ENCODE peak calls at places on chromosome 16, in five cellular contexts. E is H7, B is fibroblast of lung, J is heart right ventricle, O is foreskin fibroblast. I is an unnamed sample.
A peak's percentile ranks its signal among the peaks of the same experiment; 100 is the strongest.

GRCh38 chr16:68668266-68668665 is 23.2 kb downstream of the CDH3 start:
- DNase-seq in E (no peak), J (no peak), B (no peak), O (no peak), I (no peak)

GRCh38 chr16:54059319-54059718 is 227.3 kb downstream of the IRX3 start:
- DNase-seq in O (no peak), E (no peak), B (no peak), J (no peak), I (no peak)

GRCh38 chr16:28326881-28327610 is 34.7 kb downstream of the SBK1 start:
- DNase-seq in B (peak; percentile 36), J (peak; percentile 51), E (peak; percentile 84), O (peak; percentile 29), I (no peak)

GRCh38 chr16:69787883-69788282 is 25.8 kb downstream of the WWP2 start:
- DNase-seq in E (no peak), O (no peak), J (no peak), B (no peak), I (no peak)

GRCh38 chr16:54135361-54136275 is 151.0 kb downstream of the IRX3 start:
- DNase-seq in E (no peak), B (peak; percentile 79), J (no peak), O (peak; percentile 40), I (peak; percentile 40)

GRCh38 chr16:27080870-27081269 is 14.1 kb downstream of the C16orf82 start:
- DNase-seq in E (peak; percentile 64), B (no peak), O (no peak), J (no peak), I (no peak)

GRCh38 chr16:30927789-30928378 is 4.5 kb downstream of the FBXL19 start:
- DNase-seq in E (peak; percentile 98), O (no peak), J (peak; percentile 32), B (peak; percentile 39), I (no peak)

GRCh38 chr16:85017151-85017550 is 5.8 kb upstream of the ZDHHC7 start:
- DNase-seq in E (no peak), J (no peak), B (peak; percentile 72), O (no peak), I (no peak)

GRCh38 chr16:5459863-5460262 is 362.3 kb upstream of the EEF2KMT start:
- DNase-seq in O (no peak), E (no peak), B (no peak), J (no peak), I (no peak)

GRCh38 chr16:84455031-84455430 is 49.4 kb downstream of the MEAK7 start:
- DNase-seq in E (no peak), O (no peak), B (no peak), J (no peak), I (no peak)

GRCh38 chr16:11328172-11329079 is 16.8 kb upstream of the RMI2 start:
- DNase-seq in B (peak; percentile 96), J (peak; percentile 61), E (peak; percentile 87), O (peak; percentile 91), I (peak; percentile 73)

GRCh38 chr16:78383118-78383517 is 283.7 kb downstream of the WWOX start:
- DNase-seq in E (no peak), O (no peak), B (no peak), J (no peak), I (no peak)

GRCh38 chr16:6345090-6345489 is 987.6 kb upstream of the RBFOX1 start:
- DNase-seq in E (no peak), J (no peak), O (no peak), B (no peak), I (no peak)

GRCh38 chr16:52114414-52114813 is 432.5 kb downstream of the TOX3 start:
- DNase-seq in E (no peak), B (peak; percentile 8), J (no peak), O (no peak), I (no peak)

GRCh38 chr16:58960484-58960883 is 226.4 kb upstream of the GOT2 start:
- DNase-seq in B (no peak), E (peak; percentile 11), O (no peak), J (no peak), I (no peak)

GRCh38 chr16:81181013-81181720 is 57.3 kb upstream of the BCO1 start:
- DNase-seq in E (peak; percentile 89), O (peak; percentile 97), B (peak; percentile 95), J (peak; percentile 65), I (peak; percentile 89)

GRCh38 chr16:49716268-49716667 is 139.6 kb downstream of the ZNF423 start:
- DNase-seq in E (no peak), O (no peak), B (no peak), J (no peak), I (no peak)

GRCh38 chr16:79194291-79194690 is 406.2 kb downstream of the MAF start:
- DNase-seq in J (no peak), B (no peak), E (no peak), O (no peak), I (no peak)

GRCh38 chr16:69089091-69089912 is 16.2 kb upstream of the HAS3 start:
- DNase-seq in J (no peak), B (peak; percentile 53), O (no peak), E (peak; percentile 63), I (no peak)

GRCh38 chr16:85344502-85345128 is 232.3 kb upstream of the CIBAR2 start:
- DNase-seq in E (no peak), B (no peak), O (no peak), J (no peak), I (no peak)

GRCh38 chr16:81795193-81795592 is 16.1 kb downstream of the PLCG2 start:
- DNase-seq in B (no peak), J (no peak), O (no peak), E (no peak), I (no peak)

GRCh38 chr16:47565454-47565853 is 104.3 kb downstream of the PHKB start:
- DNase-seq in B (peak; percentile 67), O (peak; percentile 10), J (peak; percentile 56), E (no peak), I (peak; percentile 38)

GRCh38 chr16:87648236-87648635 is 45.9 kb downstream of the JPH3 start:
- DNase-seq in E (peak; percentile 74), J (no peak), O (no peak), B (no peak), I (no peak)

GRCh38 chr16:56262148-56262878 is 71.0 kb downstream of the GNAO1 start:
- DNase-seq in O (no peak), E (no peak), J (no peak), B (no peak), I (no peak)

GRCh38 chr16:50045412-50045811 is 20.4 kb upstream of the HEATR3 start:
- DNase-seq in B (no peak), E (no peak), O (no peak), J (no peak), I (no peak)

GRCh38 chr16:57242650-57243049 is 2.4 kb upstream of the ARL2BP start:
- DNase-seq in E (no peak), O (no peak), J (no peak), B (no peak), I (no peak)

GRCh38 chr16:54628796-54629625 is 301.7 kb upstream of the IRX5 start:
- DNase-seq in E (no peak), O (no peak), J (no peak), B (no peak), I (no peak)

GRCh38 chr16:59170065-59170712 is 436.1 kb upstream of the GOT2 start:
- DNase-seq in E (peak; percentile 28), J (no peak), B (no peak), O (no peak), I (no peak)

GRCh38 chr16:82657239-82657638 is 30.5 kb downstream of the CDH13 start:
- DNase-seq in B (peak; percentile 53), J (no peak), O (peak; percentile 34), E (no peak), I (no peak)

GRCh38 chr16:4239020-4239419 is 2.9 kb downstream of the SRL start:
- DNase-seq in O (no peak), B (no peak), E (peak; percentile 22), J (no peak), I (no peak)
- H3K4me3 ChIP-seq in O (no peak overlapping the region), B (no peak overlapping the region), E (no peak overlapping the region), J (no peak overlapping the region), I (no peak overlapping the region)

GRCh38 chr16:19882641-19883040 is 2.0 kb downstream of the GPRC5B start:
- DNase-seq in O (no peak), J (no peak), B (no peak), E (no peak), I (no peak)
- H3K4me3 ChIP-seq in O (no peak overlapping the region), J (peak overlapping the region; percentile 96), B (peak overlapping the region; percentile 71), E (peak overlapping the region; percentile 90), I (no peak overlapping the region)

DNA sequence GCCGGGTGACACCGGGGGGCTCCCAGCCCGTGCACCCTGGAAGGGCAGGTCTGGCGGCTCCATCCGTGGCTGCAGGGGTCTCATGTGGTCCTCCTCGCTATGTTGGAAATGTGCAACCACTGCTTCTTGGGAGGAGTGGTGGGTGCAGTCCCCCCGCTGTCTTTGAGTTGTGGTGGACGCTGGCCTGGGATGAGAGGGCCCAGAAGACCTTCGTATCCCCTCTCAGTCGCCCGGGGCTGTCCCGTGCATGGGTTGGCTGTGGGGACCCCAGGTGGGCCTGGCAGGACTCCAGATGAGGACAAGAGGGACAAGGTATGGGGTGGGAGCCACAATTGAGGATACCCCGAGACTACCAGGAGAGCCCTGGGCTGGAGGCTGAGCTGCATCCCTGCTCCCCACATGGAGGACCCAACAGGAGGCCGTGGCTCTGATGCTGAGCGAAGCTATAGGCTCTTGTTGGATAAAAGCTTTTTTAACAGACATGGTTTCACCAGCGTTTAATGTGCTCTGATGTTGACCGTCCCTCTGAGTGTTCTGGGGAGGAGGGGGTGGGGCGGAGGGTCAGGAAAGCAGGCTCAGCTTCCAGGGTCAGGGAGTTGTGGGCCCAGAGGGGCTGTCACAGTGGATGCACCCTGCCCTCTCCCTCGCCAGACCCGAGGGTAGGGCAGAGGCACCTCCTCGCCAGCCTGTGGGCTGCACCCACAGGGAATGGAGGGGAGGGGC is 5.5 kb downstream of the SPATA2L start:
- DNase-seq in E (peak; percentile 58), O (no peak), J (no peak), B (no peak), I (no peak)
- H3K4me3 ChIP-seq in E (no peak overlapping the region), O (no peak overlapping the region), J (no peak overlapping the region), B (no peak overlapping the region), I (no peak overlapping the region)

DNA sequence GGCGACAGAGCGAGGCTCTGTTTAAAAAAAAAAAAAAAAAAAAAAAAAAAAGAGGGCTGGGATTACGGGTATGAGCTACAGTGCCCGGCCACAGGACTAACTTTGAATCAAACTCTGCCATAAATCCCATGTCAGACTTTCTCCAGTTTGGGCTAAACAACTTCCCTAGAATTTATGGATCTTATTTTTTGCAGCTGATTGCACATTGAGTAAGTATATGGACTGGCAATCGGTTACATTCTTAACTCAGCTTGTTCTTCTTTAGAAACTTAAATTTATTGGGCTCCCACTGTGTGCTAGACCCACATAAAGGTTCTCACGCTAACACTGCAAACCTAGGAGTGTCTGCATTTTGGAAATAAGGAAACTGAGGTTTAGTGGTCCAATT is 788 bp upstream of the CBFB start:
- DNase-seq in J (no peak), E (peak; percentile 12), B (no peak), O (no peak), I (no peak)
- H3K4me3 ChIP-seq in J (peak overlapping the region; percentile 63), E (peak overlapping the region; percentile 71), B (peak overlapping the region; percentile 70), O (peak overlapping the region; percentile 67), I (peak overlapping the region; percentile 71)

GRCh38 chr16:2273931-2274330 is 6.0 kb upstream of the RNPS1 start:
- DNase-seq in E (no peak), B (no peak), J (no peak), O (no peak), I (no peak)
- H3K4me3 ChIP-seq in E (no peak overlapping the region), B (no peak overlapping the region), J (no peak overlapping the region), O (no peak overlapping the region), I (no peak overlapping the region)

DNA sequence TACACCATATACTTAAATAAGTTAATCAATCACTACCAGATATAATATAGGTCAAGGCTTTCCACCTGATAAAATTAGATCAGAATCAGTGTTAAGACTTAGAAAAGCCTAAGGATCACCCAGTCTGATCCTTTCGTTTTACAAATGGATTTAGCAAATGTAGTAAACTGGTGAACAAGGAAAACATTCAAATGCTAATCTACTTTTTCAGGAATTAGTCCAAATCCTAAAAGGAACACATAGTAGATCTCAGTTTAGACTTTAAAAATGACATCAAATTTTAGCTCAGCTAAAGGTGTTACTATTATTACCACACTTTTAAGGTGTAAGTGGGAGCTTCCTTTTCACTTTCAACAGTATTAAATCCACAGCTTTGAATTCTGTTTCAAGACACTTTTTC is 12.0 kb downstream of the PHLPP2 start:
- DNase-seq in E (no peak), B (no peak), O (no peak), J (no peak), I (no peak)
- H3K4me3 ChIP-seq in E (no peak overlapping the region), B (no peak overlapping the region), O (no peak overlapping the region), J (no peak overlapping the region), I (no peak overlapping the region)